ENCODE peak calls at places on chromosomes 2 and 18, in eight cellular contexts. Q is GM06990, O is dermis blood vessel endothelial cell, D is astrocyte of the spinal cord, K is pons, C is kidney epithelial cell, S is neuronal stem cell, A is WERI-Rb-1. N is an unnamed sample.

GRCh38 chr2:238859636-238860347 is 11.9 kb downstream of the TWIST2 start:
- DNase-seq in Q (no peak), O (no peak), D (no peak), K (no peak), C (no peak), S (no peak), A (no peak), N (no peak)

GRCh38 chr18:67742525-67742924 is 226.0 kb upstream of the DSEL start:
- DNase-seq in Q (no peak), O (no peak), D (no peak), K (no peak), C (no peak), S (no peak), A (no peak), N (no peak)

GRCh38 chr18:598053-598665 is 1.4 kb downstream of the CLUL1 start:
- DNase-seq in Q (no peak), O (no peak), D (no peak), K (no peak), C (no peak), S (no peak), A (no peak), N (no peak)

GRCh38 chr2:32284321-32284720 is 6.6 kb downstream of the YIPF4 start:
- DNase-seq in Q (no peak), O (peak; percentile 84), D (peak; percentile 22), K (no peak), C (no peak), S (no peak), A (no peak), N (no peak)

GRCh38 chr2:17857016-17857415 is 21.5 kb upstream of the KCNS3 start:
- DNase-seq in Q (no peak), O (no peak), D (peak; percentile 33), K (peak; percentile 14), C (no peak), S (no peak), A (no peak), N (no peak)

GRCh38 chr2:216838146-216838545 is 21.7 kb downstream of the TNP1 start:
- DNase-seq in Q (no peak), O (no peak), D (peak; percentile 70), K (no peak), C (no peak), S (no peak), A (no peak), N (no peak)

GRCh38 chr2:219968685-219969345 is 341.4 kb downstream of the SLC4A3 start:
- DNase-seq in Q (no peak), O (no peak), D (peak; percentile 31), K (no peak), C (no peak), S (no peak), A (no peak), N (no peak)

GRCh38 chr2:42132066-42132965 is 36.8 kb upstream of the EML4 start:
- DNase-seq in Q (no peak), O (no peak), D (peak; percentile 94), K (no peak), C (no peak), S (no peak), A (no peak), N (no peak)

GRCh38 chr2:186405847-186406246 is 80.2 kb upstream of the ZC3H15 start:
- DNase-seq in Q (no peak), O (no peak), D (no peak), K (no peak), C (no peak), S (no peak), A (no peak), N (no peak)

GRCh38 chr2:228819701-228820100 is 451.4 kb downstream of the PID1 start:
- DNase-seq in Q (no peak), O (no peak), D (no peak), K (no peak), C (no peak), S (no peak), A (no peak), N (no peak)

GRCh38 chr18:9364242-9364641 is 29.7 kb downstream of the TWSG1 start:
- DNase-seq in Q (no peak), O (no peak), D (no peak), K (no peak), C (no peak), S (no peak), A (no peak), N (no peak)

N was measured in CD4-positive, alpha-beta T cell.